ENCODE peak calls at places on chromosomes 12 and 14, in six cellular contexts. N, V, Z, S, E and R are unnamed samples.
A peak's percentile ranks its signal among the peaks of the same experiment; 100 is the strongest.

GRCh38 chr12:27177716-27178115 is 66.4 kb upstream of the STK38L start:
- DNase-seq in N (no peak), V (no peak), Z (no peak), S (peak; percentile 90), E (no peak), R (no peak)

GRCh38 chr12:27781680-27782079 is 1.6 kb upstream of the MANSC4 start:
- DNase-seq in N (no peak), V (no peak), Z (peak; percentile 21), S (peak; percentile 34), E (no peak), R (no peak)

GRCh38 chr12:48198619-48198973 is 4.5 kb downstream of the OR10AD1 start:
- DNase-seq in N (no peak), V (no peak), Z (no peak), S (no peak), E (peak; percentile 77), R (peak; percentile 61)

GRCh38 chr12:105696-106095 is 39.1 kb downstream of the IQSEC3 start:
- DNase-seq in N (no peak), V (no peak), Z (no peak), S (no peak), E (no peak), R (no peak)

GRCh38 chr12:121753844-121754264 is 39.6 kb downstream of the RHOF start:
- DNase-seq in N (no peak), V (no peak), Z (no peak), S (no peak), E (no peak), R (peak; percentile 81)

GRCh38 chr12:132505105-132505851 is 15.3 kb downstream of the FBRSL1 start:
- DNase-seq in N (no peak), V (no peak), Z (no peak), S (no peak), E (no peak), R (no peak)

GRCh38 chr12:52351196-52352059 is 15.9 kb downstream of the KRT85 start:
- DNase-seq in N (no peak), V (no peak), Z (no peak), S (no peak), E (no peak), R (peak; percentile 79)

GRCh38 chr12:104684884-104685283 is 228.1 kb downstream of the CHST11 start:
- DNase-seq in N (peak; percentile 68), V (no peak), Z (no peak), S (no peak), E (no peak), R (no peak)

GRCh38 chr14:91519239-91520036 is 9.3 kb upstream of the PPP4R3A start:
- DNase-seq in N (no peak), V (no peak), Z (no peak), S (no peak), E (no peak), R (no peak)
- H3K4me3 ChIP-seq in N (no peak overlapping the region), V (no peak overlapping the region), Z (no peak overlapping the region), S (no peak overlapping the region), E (no peak overlapping the region), R (no peak overlapping the region)

GRCh38 chr14:65373671-65374039 is 38.9 kb upstream of the FUT8 start:
- DNase-seq in N (no peak), V (no peak), Z (no peak), S (no peak), E (no peak), R (no peak)

GRCh38 chr14:65371784-65372183 is 40.7 kb upstream of the FUT8 start:
- DNase-seq in N (no peak), V (no peak), Z (no peak), S (no peak), E (no peak), R (no peak)

GRCh38 chr14:65369560-65369959 is 43.0 kb upstream of the FUT8 start:
- DNase-seq in N (no peak), V (no peak), Z (no peak), S (no peak), E (no peak), R (no peak)

GRCh38 chr14:65370890-65371289 is 41.6 kb upstream of the FUT8 start:
- DNase-seq in N (no peak), V (no peak), Z (peak; percentile 74), S (no peak), E (no peak), R (no peak)

DNA sequence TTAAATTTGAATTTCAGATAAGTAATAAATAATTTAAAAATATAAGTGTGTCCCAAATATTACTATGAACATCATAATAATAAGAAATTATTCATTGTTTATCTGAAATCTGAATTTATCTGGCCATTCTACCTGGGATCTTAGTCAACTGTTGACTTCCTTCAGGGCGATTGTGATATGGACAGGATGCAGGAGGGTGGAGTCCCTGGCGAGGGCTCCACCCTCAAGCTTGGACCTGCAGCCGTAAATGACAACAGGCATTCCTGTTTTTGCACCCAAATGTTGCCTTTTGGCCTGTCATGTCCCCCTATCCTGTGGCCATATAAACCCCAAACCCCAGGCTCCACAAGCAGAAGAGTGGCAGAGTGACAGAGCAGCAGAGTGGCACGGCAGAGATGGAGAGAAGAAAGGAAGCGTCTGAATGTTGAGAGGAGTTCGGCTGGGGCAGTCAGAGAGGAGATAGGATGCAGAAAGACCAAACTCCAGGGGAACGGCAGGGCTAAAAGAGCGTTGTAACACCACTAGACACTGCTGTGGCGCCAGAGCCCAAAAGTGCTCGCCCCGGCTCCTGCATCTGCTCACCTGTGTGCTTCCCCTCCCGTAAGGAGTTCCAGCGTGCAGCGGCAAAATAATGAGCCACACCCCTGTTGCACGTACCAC is 39.4 kb upstream of the FUT8 start:
- DNase-seq in N (no peak), V (no peak), Z (no peak), S (no peak), E (no peak), R (no peak)
- H3K4me3 ChIP-seq in N (no peak overlapping the region), V (no peak overlapping the region), Z (no peak overlapping the region), S (no peak overlapping the region), E (no peak overlapping the region), R (no peak overlapping the region)

GRCh38 chr12:113228394-113229028 is 7.2 kb downstream of the TPCN1 start:
- DNase-seq in N (no peak), V (no peak), Z (no peak), S (no peak), E (no peak), R (peak; percentile 44)

GRCh38 chr12:113232787-113233585 is 11.7 kb downstream of the TPCN1 start:
- DNase-seq in N (no peak), V (no peak), Z (no peak), S (no peak), E (no peak), R (peak; percentile 89)

GRCh38 chr12:113231275-113232231 is 10.3 kb downstream of the TPCN1 start:
- DNase-seq in N (no peak), V (no peak), Z (no peak), S (no peak), E (no peak), R (peak; percentile 42)

GRCh38 chr12:113232232-113232615 is 11.0 kb downstream of the TPCN1 start:
- DNase-seq in N (no peak), V (no peak), Z (no peak), S (no peak), E (no peak), R (peak; percentile 49)

DNA sequence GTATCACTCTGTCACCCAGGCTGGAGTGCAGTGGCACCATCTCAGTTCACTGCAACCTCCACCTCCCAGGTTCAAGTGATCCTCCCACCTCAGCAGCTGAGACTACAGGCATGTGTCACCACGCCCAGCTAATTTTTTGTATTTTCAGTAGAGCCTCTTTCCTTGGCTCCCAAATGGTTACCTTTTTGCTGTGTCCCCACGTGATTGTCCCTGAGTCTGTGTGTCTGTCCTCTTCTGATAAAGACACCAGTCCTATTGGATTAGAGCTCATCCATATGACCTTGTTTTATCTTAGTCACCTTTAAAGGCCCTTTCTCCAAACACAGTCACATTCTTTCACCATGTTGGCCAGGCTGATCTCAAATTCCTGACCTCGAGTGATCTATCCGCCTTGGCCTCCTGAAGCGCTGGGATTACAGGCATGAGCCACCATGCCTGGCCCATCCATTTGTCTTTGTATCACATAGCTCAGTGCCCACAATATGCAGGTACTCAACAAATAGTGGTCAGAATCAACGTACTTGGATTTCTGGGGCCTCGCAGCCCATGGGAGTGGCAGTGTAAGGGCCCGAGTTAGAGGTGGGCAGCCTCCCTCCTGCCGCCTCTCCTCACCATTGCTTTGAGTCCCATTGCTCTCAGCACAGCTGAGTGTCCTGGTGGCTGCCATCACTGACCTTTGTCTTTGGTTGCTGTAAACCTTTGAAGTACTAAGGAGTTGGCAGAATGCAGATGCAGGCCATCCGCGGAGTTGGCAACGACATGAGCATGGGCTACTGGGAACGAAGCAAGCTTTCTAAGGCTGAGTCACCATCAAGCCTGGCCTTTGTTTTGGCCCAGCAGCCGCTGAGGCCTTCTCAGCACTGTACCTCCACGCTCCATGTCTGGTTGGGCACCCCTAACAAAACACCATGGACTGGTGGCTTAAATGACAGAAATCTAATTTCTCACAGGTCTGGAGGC is 9.3 kb downstream of the TPCN1 start:
- DNase-seq in N (no peak), V (no peak), Z (no peak), S (no peak), E (no peak), R (peak; percentile 75)
- H3K4me3 ChIP-seq in N (no peak overlapping the region), V (no peak overlapping the region), Z (no peak overlapping the region), S (no peak overlapping the region), E (no peak overlapping the region), R (no peak overlapping the region)

GRCh38 chr12:93467351-93468007 is at the start of gene MRPL42:
- DNase-seq in N (peak; percentile 40), V (peak; percentile 84), Z (peak; percentile 94), S (peak; percentile 51), E (peak; percentile 92), R (peak; percentile 97)

GRCh38 chr12:93466625-93467350 is 526 bp upstream of the MRPL42 start:
- DNase-seq in N (no peak), V (no peak), Z (no peak), S (no peak), E (no peak), R (no peak)

GRCh38 chr12:93468008-93468371 is 676 bp downstream of the MRPL42 start:
- DNase-seq in N (no peak), V (no peak), Z (no peak), S (no peak), E (no peak), R (no peak)

GRCh38 chr12:93469386-93469785 is 2.1 kb downstream of the MRPL42 start:
- DNase-seq in N (no peak), V (no peak), Z (no peak), S (no peak), E (no peak), R (no peak)
- H3K4me3 ChIP-seq in N (no peak overlapping the region), V (no peak overlapping the region), Z (no peak overlapping the region), S (no peak overlapping the region), E (no peak overlapping the region), R (no peak overlapping the region)

GRCh38 chr14:96148631-96149030 is 56.0 kb upstream of the BDKRB2 start:
- DNase-seq in N (no peak), V (no peak), Z (no peak), S (no peak), E (no peak), R (no peak)
- H3K4me3 ChIP-seq in N (no peak overlapping the region), V (no peak overlapping the region), Z (no peak overlapping the region), S (no peak overlapping the region), E (no peak overlapping the region), R (no peak overlapping the region)

GRCh38 chr14:100069161-100069800 is 4.1 kb downstream of the EVL start:
- DNase-seq in N (no peak), V (no peak), Z (no peak), S (no peak), E (no peak), R (no peak)
- H3K4me3 ChIP-seq in N (no peak overlapping the region), V (no peak overlapping the region), Z (no peak overlapping the region), S (no peak overlapping the region), E (no peak overlapping the region), R (no peak overlapping the region)